ENCODE peak calls at places on chromosomes 5 and 9, in ten cellular contexts. R, L, H, E, B, O, C, M, T and I are unnamed samples. For H3K4me1, the result is how much of the 10 kb centered on the place peaks cover.

GRCh38 chr9:110029422-110029814 is 178.5 kb downstream of the C9orf152 start:
- DNase-seq in H (no peak), R (peak), O (no peak), T (no peak), E (no peak), M (no peak), C (peak), B (peak), L (no peak), I (peak)

GRCh38 chr5:78893959-78894676 is 91.0 kb downstream of the ARSB start:
- DNase-seq in H (no peak), C (no peak), L (no peak), T (no peak), E (no peak), R (no peak), B (no peak), O (no peak), M (no peak), I (no peak)

GRCh38 chr5:177607452-177608192 is 7.7 kb downstream of the B4GALT7 start:
- DNase-seq in E (peak), O (peak), B (peak), M (peak), T (peak), R (peak), C (peak), L (peak), H (peak), I (peak)

GRCh38 chr9:73073337-73074175 is 78.1 kb upstream of the ANXA1 start:
- DNase-seq in E (no peak), L (no peak), R (no peak), T (no peak), M (no peak), O (no peak), C (no peak), B (no peak), H (no peak), I (no peak)

GRCh38 chr5:172380992-172381643 is 73.2 kb downstream of the SH3PXD2B start:
- DNase-seq in R (no peak), E (peak), M (no peak), C (peak), B (no peak), O (no peak), L (no peak), T (peak), H (peak), I (peak)

GRCh38 chr9:84761137-84761808 is 91.7 kb downstream of the NTRK2 start:
- DNase-seq in O (no peak), E (no peak), B (no peak), M (no peak), R (no peak), H (no peak), T (no peak), L (no peak), C (no peak), I (no peak)

GRCh38 chr5:161535762-161536161 is 10.8 kb downstream of the GABRB2 start:
- DNase-seq in O (no peak), L (peak), B (no peak), C (no peak), R (peak), M (no peak), H (no peak), E (no peak), T (no peak), I (no peak)

GRCh38 chr9:92535940-92536850 is at the start of gene ECM2:
- DNase-seq in O (no peak), C (peak), L (no peak), H (peak), M (no peak), E (no peak), R (no peak), T (no peak), B (peak), I (peak)

GRCh38 chr5:112918679-112919078 is 3.3 kb downstream of the REEP5 start:
- DNase-seq in C (no peak), E (no peak), B (no peak), R (no peak), T (no peak), L (no peak), M (no peak), O (no peak), H (no peak), I (peak)

GRCh38 chr9:101398930-101399640 is 434 bp downstream of the ZNF189 start:
- DNase-seq in H (peak), R (no peak), B (peak), M (no peak), O (no peak), L (no peak), T (no peak), E (no peak), C (no peak), I (no peak)

GRCh38 chr5:142769251-142769792 is 855 bp upstream of the ARHGAP26 start:
- DNase-seq in T (no peak), H (no peak), M (no peak), L (peak), E (no peak), C (no peak), B (no peak), R (no peak), O (no peak), I (no peak)

GRCh38 chr9:105295151-105295550 is 50.7 kb downstream of the SLC44A1 start:
- DNase-seq in C (no peak), O (no peak), E (no peak), R (no peak), B (no peak), H (no peak), L (no peak), T (no peak), M (no peak), I (no peak)

GRCh38 chr9:105296445-105296844 is 52.0 kb downstream of the SLC44A1 start:
- DNase-seq in O (no peak), M (no peak), R (no peak), C (no peak), E (no peak), B (no peak), L (no peak), H (no peak), T (no peak), I (no peak)

GRCh38 chr9:105295986-105296385 is 51.5 kb downstream of the SLC44A1 start:
- DNase-seq in R (no peak), E (no peak), C (peak), O (no peak), B (no peak), L (peak), M (no peak), T (no peak), H (no peak), I (peak)

GRCh38 chr9:105297442-105298097 is 53.1 kb downstream of the SLC44A1 start:
- DNase-seq in H (no peak), B (no peak), C (peak), O (no peak), R (no peak), T (no peak), M (no peak), L (peak), E (no peak), I (no peak)

DNA sequence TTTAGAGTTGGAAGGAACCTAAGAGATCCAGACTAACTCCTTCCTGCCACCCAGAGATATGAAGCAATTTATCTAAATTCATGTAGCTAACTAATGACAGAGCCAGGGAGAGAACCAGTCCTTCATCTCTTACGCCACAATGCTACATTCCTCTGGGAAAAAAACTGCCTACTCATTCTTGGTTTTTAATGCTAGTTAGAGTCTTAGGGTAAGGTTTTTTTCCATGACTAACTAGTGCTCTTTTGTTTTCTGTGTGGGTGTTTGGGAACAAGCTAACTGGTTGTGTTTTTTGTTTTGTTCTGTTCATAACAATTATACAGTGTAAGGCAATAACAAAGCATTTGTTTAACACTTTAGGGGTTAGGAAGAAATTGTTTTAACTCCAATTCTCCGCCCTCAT is 52.4 kb downstream of the SLC44A1 start:
- DNase-seq in B (peak), O (no peak), R (no peak), M (no peak), C (peak), H (no peak), L (peak), T (no peak), E (no peak), I (peak)
- H3K4me1 ChIP-seq in B (under half), O (under half), R (under half), M (under half), C (under half), H (under half), L (half or more), T (under half), E (under half), I (under half)

GRCh38 chr5:17691781-17692180 is 57.5 kb downstream of the TAF11L14 start:
- DNase-seq in H (no peak), E (no peak), M (no peak), C (no peak), O (no peak), T (no peak), B (no peak), R (no peak), L (no peak), I (no peak)

GRCh38 chr5:17694401-17694800 is 60.1 kb downstream of the TAF11L14 start:
- DNase-seq in O (no peak), M (no peak), T (no peak), E (no peak), B (no peak), C (no peak), H (no peak), L (no peak), R (no peak), I (no peak)

GRCh38 chr5:17696625-17697024 is 62.4 kb downstream of the TAF11L14 start:
- DNase-seq in T (no peak), C (no peak), M (no peak), E (no peak), L (no peak), H (no peak), O (no peak), B (no peak), R (no peak), I (no peak)

GRCh38 chr5:17694922-17695321 is 60.7 kb downstream of the TAF11L14 start:
- DNase-seq in O (no peak), T (no peak), L (no peak), E (no peak), H (no peak), R (no peak), C (peak), M (no peak), B (no peak), I (no peak)
- H3K4me1 ChIP-seq in O (under half), T (under half), L (under half), E (under half), H (under half), R (under half), C (under half), M (under half), B (under half), I (under half)

GRCh38 chr5:73692981-73693380 is 67.0 kb downstream of the ARHGEF28 start:
- DNase-seq in R (no peak), C (no peak), T (no peak), M (no peak), B (no peak), L (no peak), E (no peak), O (no peak), H (no peak), I (no peak)
- H3K4me1 ChIP-seq in R (under half), C (under half), T (under half), M (under half), B (under half), L (under half), E (under half), O (under half), H (under half), I (under half)

GRCh38 chr5:140111859-140112551 is 1.9 kb upstream of the PURA start:
- DNase-seq in H (no peak), M (no peak), O (no peak), C (no peak), E (no peak), B (no peak), R (no peak), L (no peak), T (no peak), I (no peak)

GRCh38 chr5:140114341-140115185 is 654 bp downstream of the PURA start:
- DNase-seq in E (peak), O (no peak), R (peak), T (peak), H (peak), L (peak), C (peak), M (no peak), B (peak), I (peak)

GRCh38 chr5:140112685-140113179 is 1.2 kb upstream of the PURA start:
- DNase-seq in M (no peak), T (no peak), L (peak), C (peak), B (peak), O (no peak), R (no peak), E (no peak), H (no peak), I (peak)

GRCh38 chr5:140113699-140114263 is at the start of gene PURA:
- DNase-seq in L (peak), M (no peak), O (peak), T (peak), R (peak), H (peak), B (peak), E (peak), C (peak), I (peak)

DNA sequence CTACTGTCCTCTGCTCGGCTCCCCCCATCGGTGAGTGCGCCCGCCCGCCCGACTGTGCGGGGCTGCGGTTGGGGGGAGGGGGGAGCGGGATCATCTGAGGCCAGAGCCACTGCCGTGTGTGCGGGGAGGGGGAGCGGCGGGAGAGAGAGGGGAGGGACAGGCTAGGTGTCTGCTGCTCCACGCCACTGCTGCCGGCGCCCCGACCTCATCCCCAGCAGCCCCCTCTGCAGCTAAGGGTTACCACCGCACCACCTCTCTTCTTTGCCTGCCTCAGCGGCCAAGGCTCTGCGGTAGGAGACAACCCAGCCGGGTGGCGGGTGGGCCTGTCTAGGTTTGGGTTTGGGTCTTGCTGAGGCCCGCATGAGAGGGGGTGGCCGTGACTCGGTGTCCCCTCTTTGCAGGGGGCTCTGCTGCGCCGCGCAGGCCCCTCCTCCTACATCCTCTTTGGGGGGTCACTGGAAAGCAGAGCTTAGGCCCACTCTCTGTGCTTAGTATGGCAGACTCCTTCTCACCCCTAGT is 670 bp upstream of the PURA start:
- DNase-seq in M (no peak), H (peak), E (peak), B (no peak), C (no peak), R (peak), T (peak), O (no peak), L (peak), I (no peak)
- H3K4me1 ChIP-seq in M (under half), H (under half), E (under half), B (under half), C (under half), R (under half), T (half or more), O (half or more), L (under half), I (under half)

DNA sequence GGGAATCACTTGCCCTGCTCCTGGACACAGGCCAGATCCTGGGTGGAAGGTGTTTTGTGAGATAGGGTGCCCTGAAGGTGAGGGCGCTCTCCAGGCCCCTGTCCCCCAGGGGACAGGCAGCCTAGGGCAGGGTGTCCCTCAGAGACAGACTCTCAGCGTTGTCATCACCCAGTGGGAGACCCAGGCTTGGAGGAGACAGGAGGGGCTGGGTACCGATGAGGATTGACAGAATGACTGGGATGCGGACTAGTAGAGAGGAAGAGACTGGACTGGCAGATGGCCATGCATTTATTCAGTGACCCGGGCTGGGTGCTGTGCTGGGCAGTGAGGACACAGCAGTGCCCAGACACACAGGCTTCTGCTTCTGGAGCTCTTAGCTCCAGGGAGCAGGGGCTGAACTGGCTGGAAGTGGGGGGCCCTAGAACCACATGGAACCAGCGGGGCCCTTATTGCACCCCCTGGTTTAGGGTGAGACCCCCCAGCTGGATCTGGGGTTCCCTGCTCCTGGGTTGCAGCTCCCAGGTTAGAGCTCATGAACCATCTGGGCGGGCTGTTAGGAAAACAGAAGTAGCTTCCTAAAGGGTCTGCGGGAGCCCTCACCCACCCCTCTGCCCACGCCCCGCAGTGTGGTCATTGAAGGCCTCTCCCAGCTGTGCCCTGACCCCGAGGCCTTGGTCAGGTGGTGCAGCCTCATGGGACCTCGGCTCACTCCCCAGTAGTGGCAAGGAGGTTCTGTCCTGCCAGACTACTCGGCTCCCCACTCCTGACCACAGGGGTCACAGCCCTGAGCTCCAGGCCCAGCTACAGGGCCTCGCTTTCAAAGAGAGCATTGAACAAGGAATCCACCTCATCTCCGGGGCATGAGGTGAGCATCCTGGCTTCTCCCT is 116.7 kb upstream of the LMX1B start:
- DNase-seq in T (peak), R (no peak), H (no peak), C (no peak), O (no peak), L (no peak), M (no peak), B (no peak), E (no peak), I (no peak)
- H3K4me1 ChIP-seq in T (under half), R (under half), H (under half), C (under half), O (under half), L (under half), M (under half), B (under half), E (under half), I (under half)

DNA sequence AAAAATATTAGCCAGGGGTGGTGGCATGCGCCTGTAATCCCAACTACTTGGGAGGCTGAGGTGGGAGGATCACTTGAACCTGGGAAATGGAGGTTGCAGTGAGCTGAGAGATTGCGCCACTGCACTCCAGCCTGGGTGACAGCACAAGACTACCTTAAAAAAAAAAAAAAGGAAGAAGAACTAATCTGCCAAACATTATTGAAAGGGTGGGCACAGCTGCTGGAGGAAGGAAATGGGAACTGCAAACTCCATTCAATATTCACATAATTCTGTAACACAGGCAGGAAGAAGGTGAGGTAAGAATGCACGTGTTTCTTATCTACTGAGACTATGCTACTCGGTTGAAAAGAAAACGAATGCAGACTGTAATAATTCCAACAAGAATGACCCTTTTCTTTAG is 121.1 kb upstream of the GNA14 start:
- DNase-seq in C (no peak), H (no peak), E (no peak), B (no peak), L (no peak), M (no peak), T (peak), R (no peak), O (no peak), I (no peak)
- H3K4me1 ChIP-seq in C (under half), H (under half), E (under half), B (under half), L (under half), M (under half), T (under half), R (under half), O (under half), I (under half)

DNA sequence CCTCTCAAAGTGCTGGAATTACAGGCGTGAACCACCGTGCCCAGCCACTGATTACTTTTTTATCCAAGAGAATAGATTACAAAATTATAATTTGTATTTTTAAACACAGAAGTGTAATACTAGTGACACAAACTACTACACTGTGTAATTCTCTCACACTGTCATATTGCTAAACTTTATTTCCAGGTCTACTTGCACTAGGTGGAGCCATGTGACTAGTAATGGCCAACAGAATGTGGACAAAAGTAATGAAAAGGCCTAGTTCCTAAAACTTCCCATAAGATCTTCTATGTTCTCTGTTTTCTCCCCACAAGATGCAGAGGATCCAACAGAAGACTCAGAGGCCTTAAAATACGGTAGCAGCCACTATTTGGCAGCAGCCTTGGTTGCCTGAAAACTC is 27.3 kb downstream of the NADK2 start:
- DNase-seq in O (no peak), B (no peak), C (no peak), H (no peak), T (no peak), L (peak), R (no peak), M (no peak), E (no peak), I (no peak)
- H3K4me1 ChIP-seq in O (under half), B (under half), C (under half), H (under half), T (under half), L (under half), R (under half), M (under half), E (under half), I (under half)

DNA sequence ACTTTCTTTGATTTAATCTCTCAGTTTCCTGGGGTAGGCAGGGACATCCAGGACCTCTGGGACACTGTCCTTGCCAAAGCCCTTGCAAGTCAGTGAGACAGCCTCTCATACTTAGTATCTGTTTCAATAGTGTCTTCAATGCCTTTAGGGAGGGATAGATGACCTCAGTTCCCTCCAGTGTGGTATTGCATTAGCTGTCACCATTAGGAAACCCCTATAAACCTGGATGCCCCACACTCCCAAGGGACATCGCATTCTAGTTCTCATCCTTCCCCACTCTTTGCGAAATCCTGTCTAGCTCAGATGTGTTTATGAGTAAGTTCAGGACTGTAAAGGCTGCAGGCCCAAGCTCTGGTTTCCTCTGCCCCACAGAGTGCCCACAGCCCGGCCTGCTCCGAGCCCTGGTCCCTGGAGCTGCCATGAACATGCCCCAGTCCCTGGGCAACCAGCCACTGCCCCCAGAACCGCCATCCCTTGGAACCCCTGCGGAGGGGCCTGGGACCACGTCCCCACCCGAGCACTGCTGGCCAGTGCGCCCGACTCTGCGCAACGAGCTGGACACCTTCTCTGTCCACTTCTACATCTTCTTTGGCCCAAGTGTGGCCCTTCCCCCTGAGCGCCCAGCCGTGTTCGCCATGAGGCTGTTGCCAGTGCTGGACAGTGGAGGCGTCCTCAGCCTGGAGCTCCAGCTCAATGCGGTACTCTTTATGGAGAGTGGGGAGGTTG is 13.2 kb downstream of the TMEM8B start:
- DNase-seq in M (no peak), T (no peak), E (no peak), H (no peak), O (no peak), L (no peak), B (no peak), C (no peak), R (no peak), I (no peak)
- H3K4me1 ChIP-seq in M (under half), T (under half), E (under half), H (under half), O (under half), L (under half), B (under half), C (under half), R (under half), I (under half)